ENCODE peak calls at places on chromosomes 12 and 14, in eight cellular contexts. One of them, this sample, is unnamed.
A peak's percentile ranks its signal among the peaks of the same experiment; 100 is the strongest.

GRCh38 chr14:65170768-65171251 is 68.5 kb upstream of the MAX start:
- DNase-seq in endodermal cell: peak; percentile 91
- DNase-seq in HepG2: no peak
- DNase-seq in fibroblast of lung: peak; percentile 75
- DNase-seq in cardiac muscle cell: peak; percentile 48
- DNase-seq in PC-9: no peak
- DNase-seq in OCI-LY7: peak; percentile 27
- DNase-seq in transverse colon: peak; percentile 17
- DNase-seq in this sample: peak; percentile 8

GRCh38 chr14:94936411-94936892 is 166.5 kb upstream of the GSC start:
- DNase-seq in cardiac muscle cell: no peak
- DNase-seq in OCI-LY7: no peak
- DNase-seq in transverse colon: peak; percentile 49
- DNase-seq in HepG2: no peak
- DNase-seq in PC-9: no peak
- DNase-seq in fibroblast of lung: peak; percentile 34
- DNase-seq in endodermal cell: no peak
- DNase-seq in this sample: no peak

GRCh38 chr12:129127771-129128170 is 274.5 kb downstream of the GLT1D1 start:
- DNase-seq in endodermal cell: peak; percentile 45
- DNase-seq in cardiac muscle cell: no peak
- DNase-seq in HepG2: no peak
- DNase-seq in fibroblast of lung: no peak
- DNase-seq in transverse colon: no peak
- DNase-seq in OCI-LY7: no peak
- DNase-seq in PC-9: no peak
- DNase-seq in this sample: no peak

GRCh38 chr12:125081427-125081826 is 16.2 kb downstream of the AACS start:
- DNase-seq in PC-9: no peak
- DNase-seq in fibroblast of lung: no peak
- DNase-seq in endodermal cell: no peak
- DNase-seq in OCI-LY7: peak; percentile 56
- DNase-seq in HepG2: no peak
- DNase-seq in transverse colon: no peak
- DNase-seq in cardiac muscle cell: no peak
- DNase-seq in this sample: no peak

GRCh38 chr12:112869778-112870177 is 37.0 kb upstream of the OAS1 start:
- DNase-seq in transverse colon: no peak
- DNase-seq in PC-9: no peak
- DNase-seq in cardiac muscle cell: no peak
- DNase-seq in fibroblast of lung: no peak
- DNase-seq in HepG2: no peak
- DNase-seq in OCI-LY7: no peak
- DNase-seq in endodermal cell: no peak
- DNase-seq in this sample: no peak

GRCh38 chr12:91636721-91637120 is 454.1 kb upstream of the DCN start:
- DNase-seq in endodermal cell: no peak
- DNase-seq in fibroblast of lung: no peak
- DNase-seq in OCI-LY7: no peak
- DNase-seq in cardiac muscle cell: no peak
- DNase-seq in PC-9: no peak
- DNase-seq in transverse colon: no peak
- DNase-seq in HepG2: no peak
- DNase-seq in this sample: no peak

GRCh38 chr12:22333751-22334695 is 484 bp downstream of the ST8SIA1 start:
- DNase-seq in cardiac muscle cell: peak; percentile 48
- DNase-seq in PC-9: no peak
- DNase-seq in endodermal cell: peak; percentile 79
- DNase-seq in fibroblast of lung: no peak
- DNase-seq in transverse colon: peak; percentile 11
- DNase-seq in OCI-LY7: no peak
- DNase-seq in HepG2: no peak
- DNase-seq in this sample: no peak

GRCh38 chr12:9022592-9022991 is 33.2 kb downstream of the KLRG1 start:
- DNase-seq in PC-9: no peak
- DNase-seq in cardiac muscle cell: no peak
- DNase-seq in OCI-LY7: no peak
- DNase-seq in fibroblast of lung: no peak
- DNase-seq in HepG2: no peak
- DNase-seq in endodermal cell: no peak
- DNase-seq in transverse colon: no peak
- DNase-seq in this sample: no peak

GRCh38 chr12:72790273-72790672 is 518.1 kb downstream of the TRHDE start:
- DNase-seq in cardiac muscle cell: no peak
- DNase-seq in OCI-LY7: no peak
- DNase-seq in HepG2: no peak
- DNase-seq in PC-9: peak; percentile 18
- DNase-seq in fibroblast of lung: no peak
- DNase-seq in transverse colon: no peak
- DNase-seq in endodermal cell: no peak
- DNase-seq in this sample: no peak

GRCh38 chr12:124849382-124849781 is 14.3 kb downstream of the SCARB1 start:
- DNase-seq in PC-9: no peak
- DNase-seq in endodermal cell: no peak
- DNase-seq in transverse colon: peak; percentile 53
- DNase-seq in cardiac muscle cell: no peak
- DNase-seq in fibroblast of lung: no peak
- DNase-seq in OCI-LY7: no peak
- DNase-seq in HepG2: no peak
- DNase-seq in this sample: no peak

GRCh38 chr14:29905549-29905948 is 22.1 kb downstream of the PRKD1 start:
- DNase-seq in transverse colon: no peak
- DNase-seq in HepG2: no peak
- DNase-seq in endodermal cell: no peak
- DNase-seq in fibroblast of lung: no peak
- DNase-seq in PC-9: no peak
- DNase-seq in cardiac muscle cell: no peak
- DNase-seq in OCI-LY7: no peak
- DNase-seq in this sample: no peak

DNA sequence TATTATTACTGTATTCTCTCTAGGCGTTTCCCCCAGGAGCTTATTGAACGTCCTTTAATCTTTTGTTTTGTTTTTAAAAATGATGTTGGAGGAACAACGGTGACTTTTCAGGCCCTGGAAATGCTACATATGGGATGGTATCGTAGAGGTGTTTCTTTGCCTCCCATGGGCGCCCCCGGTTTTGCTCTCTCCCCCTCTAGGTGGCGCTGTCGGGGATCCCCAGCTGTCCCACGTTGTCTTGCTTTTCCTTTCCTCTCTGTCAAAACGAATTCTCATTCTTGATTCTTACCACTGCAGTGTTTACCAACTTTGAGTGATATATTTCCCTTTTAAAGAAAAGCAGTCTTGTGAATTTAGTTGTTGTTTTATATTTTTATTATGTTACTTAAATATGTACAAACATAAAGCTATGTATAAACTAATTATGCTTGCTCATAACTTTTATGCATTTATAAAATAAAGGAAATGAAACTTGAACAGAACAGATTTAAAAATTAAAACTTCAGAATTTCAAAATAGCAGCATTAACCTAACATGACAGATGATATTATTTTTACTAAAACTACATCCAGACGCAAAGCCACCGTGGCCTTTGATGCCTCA is 171.9 kb downstream of the RGS6 start:
- DNase-seq in cardiac muscle cell: peak; percentile 31
- DNase-seq in HepG2: no peak
- DNase-seq in endodermal cell: peak; percentile 85
- DNase-seq in transverse colon: peak; percentile 9
- DNase-seq in fibroblast of lung: no peak
- DNase-seq in PC-9: no peak
- DNase-seq in OCI-LY7: peak; percentile 19
- DNase-seq in this sample: peak; percentile 37
- TF ChIP-seq CTCF in cardiac muscle cell: no peak
- TF ChIP-seq CTCF in HepG2: peak; percentile 30
- TF ChIP-seq CTCF in endodermal cell: peak; percentile 94
- TF ChIP-seq CTCF in transverse colon: peak; percentile 33
- TF ChIP-seq CTCF in fibroblast of lung: peak; percentile 28
- TF ChIP-seq CTCF in PC-9: peak; percentile 59
- TF ChIP-seq CTCF in OCI-LY7: peak; percentile 91
- TF ChIP-seq CTCF in this sample: peak; percentile 29

DNA sequence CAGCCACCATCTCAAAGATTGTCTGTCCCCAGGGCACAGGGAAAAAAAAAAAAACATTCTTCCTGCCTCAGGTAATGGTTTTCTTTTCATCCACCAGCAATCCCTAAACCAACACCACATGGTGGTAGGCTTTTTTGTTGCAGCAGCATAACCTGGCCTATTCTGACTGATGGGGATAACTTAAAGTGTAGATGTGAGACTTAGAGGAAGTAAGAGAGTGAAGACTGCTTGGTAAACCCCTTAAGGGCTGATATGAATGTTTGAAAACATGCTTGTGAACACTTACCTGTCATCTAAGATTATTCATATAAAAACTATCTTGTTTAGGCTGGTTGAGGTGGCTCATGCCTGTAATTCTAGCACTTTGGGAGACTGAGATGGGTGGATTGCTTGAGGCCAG is 130.2 kb upstream of the RAP1B start:
- DNase-seq in PC-9: no peak
- DNase-seq in HepG2: no peak
- DNase-seq in endodermal cell: no peak
- DNase-seq in cardiac muscle cell: no peak
- DNase-seq in fibroblast of lung: no peak
- DNase-seq in transverse colon: no peak
- DNase-seq in OCI-LY7: no peak
- DNase-seq in this sample: no peak
- H3K27ac ChIP-seq in PC-9: no peak overlapping the region
- H3K27ac ChIP-seq in HepG2: no peak overlapping the region
- H3K27ac ChIP-seq in endodermal cell: no peak overlapping the region
- H3K27ac ChIP-seq in cardiac muscle cell: no peak overlapping the region
- H3K27ac ChIP-seq in fibroblast of lung: no peak overlapping the region
- H3K27ac ChIP-seq in transverse colon: no peak overlapping the region
- H3K27ac ChIP-seq in OCI-LY7: no peak overlapping the region
- H3K27ac ChIP-seq in this sample: no peak overlapping the region

DNA sequence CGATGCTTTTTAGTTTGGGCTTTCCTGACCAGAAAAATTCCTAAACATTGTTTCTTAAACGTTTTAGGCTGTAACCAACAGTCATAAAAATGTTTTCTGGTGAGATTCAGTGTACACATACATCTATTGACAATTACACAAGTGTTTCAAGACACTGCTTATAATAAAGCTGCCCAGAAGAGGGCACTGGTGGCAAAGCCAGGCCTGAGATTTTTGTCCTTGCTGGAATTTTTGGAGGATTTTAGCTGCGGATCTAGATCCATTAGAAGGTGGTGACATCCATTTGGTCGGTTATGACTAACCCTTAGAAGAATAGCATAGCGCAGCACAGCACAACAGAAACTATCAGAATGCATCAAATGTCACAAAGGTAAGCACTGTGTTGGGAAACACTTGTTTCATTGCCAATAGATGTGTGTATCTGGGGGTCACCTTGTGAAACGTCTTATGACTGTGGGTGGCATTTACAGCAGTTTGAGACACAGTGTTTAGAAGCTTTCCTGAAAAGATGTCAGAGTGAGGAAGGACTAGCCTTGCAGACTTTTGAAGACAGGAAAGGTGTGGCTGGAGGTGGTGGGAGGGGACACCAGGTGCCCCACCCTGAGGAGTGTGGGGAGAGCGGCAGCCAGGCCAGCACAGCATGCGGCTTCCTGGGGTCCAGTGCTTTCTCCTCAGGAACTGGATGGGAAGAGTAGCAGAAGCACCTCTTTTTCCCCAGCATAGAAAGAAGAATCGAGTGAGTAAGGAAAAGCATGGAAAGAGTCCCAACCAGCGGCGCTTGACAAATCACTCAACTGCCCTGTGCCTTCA is 54.7 kb upstream of the FKBP4 start:
- DNase-seq in PC-9: peak; percentile 15
- DNase-seq in endodermal cell: peak; percentile 78
- DNase-seq in OCI-LY7: peak; percentile 7
- DNase-seq in cardiac muscle cell: peak; percentile 45
- DNase-seq in transverse colon: peak; percentile 19
- DNase-seq in HepG2: peak; percentile 32
- DNase-seq in fibroblast of lung: peak; percentile 50
- DNase-seq in this sample: no peak
- TF ChIP-seq CTCF in PC-9: peak; percentile 86
- TF ChIP-seq CTCF in endodermal cell: peak; percentile 96
- TF ChIP-seq CTCF in OCI-LY7: peak; percentile 76
- TF ChIP-seq CTCF in cardiac muscle cell: peak; percentile 52
- TF ChIP-seq CTCF in transverse colon: peak; percentile 58
- TF ChIP-seq CTCF in HepG2: peak; percentile 58
- TF ChIP-seq CTCF in fibroblast of lung: peak; percentile 58
- TF ChIP-seq CTCF in this sample: peak; percentile 19

GRCh38 chr12:24918596-24918995 is 30.3 kb downstream of the BCAT1 start:
- DNase-seq in fibroblast of lung: no peak
- DNase-seq in HepG2: no peak
- DNase-seq in endodermal cell: no peak
- DNase-seq in cardiac muscle cell: no peak
- DNase-seq in OCI-LY7: no peak
- DNase-seq in PC-9: no peak
- DNase-seq in transverse colon: no peak
- DNase-seq in this sample: no peak

GRCh38 chr12:24919346-24920001 is 29.4 kb downstream of the BCAT1 start:
- DNase-seq in HepG2: no peak
- DNase-seq in transverse colon: no peak
- DNase-seq in PC-9: no peak
- DNase-seq in cardiac muscle cell: no peak
- DNase-seq in fibroblast of lung: no peak
- DNase-seq in OCI-LY7: no peak
- DNase-seq in endodermal cell: no peak
- DNase-seq in this sample: no peak

GRCh38 chr12:24922109-24922508 is 26.8 kb downstream of the BCAT1 start:
- DNase-seq in PC-9: no peak
- DNase-seq in HepG2: no peak
- DNase-seq in transverse colon: no peak
- DNase-seq in endodermal cell: no peak
- DNase-seq in OCI-LY7: no peak
- DNase-seq in fibroblast of lung: no peak
- DNase-seq in cardiac muscle cell: no peak
- DNase-seq in this sample: peak; percentile 51

GRCh38 chr12:24920141-24920540 is 28.8 kb downstream of the BCAT1 start:
- DNase-seq in transverse colon: no peak
- DNase-seq in HepG2: no peak
- DNase-seq in endodermal cell: no peak
- DNase-seq in fibroblast of lung: no peak
- DNase-seq in PC-9: no peak
- DNase-seq in OCI-LY7: no peak
- DNase-seq in cardiac muscle cell: no peak
- DNase-seq in this sample: no peak

DNA sequence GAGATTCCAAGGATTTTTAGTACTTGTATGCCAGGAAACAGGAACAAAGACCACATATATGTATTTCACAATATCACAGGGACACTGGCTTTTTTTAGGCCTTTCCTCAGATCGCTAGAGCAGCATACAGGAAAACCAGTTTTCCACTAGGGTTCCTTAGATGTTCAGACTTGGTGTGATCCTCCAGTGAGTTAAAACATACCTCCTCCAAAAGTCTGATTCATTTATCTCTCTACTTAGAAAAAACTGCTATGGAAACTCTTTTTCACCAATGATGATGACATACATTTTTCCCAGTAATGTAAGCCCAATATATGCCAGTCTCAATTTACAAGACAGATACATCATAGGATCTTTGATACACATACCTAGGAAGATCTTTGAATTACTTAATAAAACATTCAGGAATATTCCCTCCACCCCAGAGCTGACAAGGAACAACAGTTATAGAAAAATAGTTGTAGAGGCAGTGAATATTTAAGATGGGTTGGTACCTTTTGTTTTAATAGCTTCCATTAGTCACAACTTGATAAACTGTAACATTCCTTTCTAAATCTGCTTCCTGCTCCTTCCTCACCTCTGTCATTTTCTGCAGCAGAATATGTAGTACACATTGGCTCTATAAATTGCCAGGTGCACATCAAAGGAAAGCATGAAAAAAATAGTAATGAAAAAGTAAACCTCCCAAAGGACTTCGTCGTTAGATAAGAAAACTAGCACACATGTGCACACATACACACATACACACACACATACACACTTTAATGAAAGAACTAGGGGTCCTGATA is 27.5 kb downstream of the BCAT1 start:
- DNase-seq in HepG2: peak; percentile 22
- DNase-seq in fibroblast of lung: no peak
- DNase-seq in endodermal cell: no peak
- DNase-seq in PC-9: no peak
- DNase-seq in transverse colon: no peak
- DNase-seq in OCI-LY7: no peak
- DNase-seq in cardiac muscle cell: no peak
- DNase-seq in this sample: no peak
- H3K27ac ChIP-seq in HepG2: no peak overlapping the region
- H3K27ac ChIP-seq in fibroblast of lung: no peak overlapping the region
- H3K27ac ChIP-seq in endodermal cell: no peak overlapping the region
- H3K27ac ChIP-seq in PC-9: peak overlapping the region; percentile 33
- H3K27ac ChIP-seq in transverse colon: no peak overlapping the region
- H3K27ac ChIP-seq in OCI-LY7: no peak overlapping the region
- H3K27ac ChIP-seq in cardiac muscle cell: no peak overlapping the region
- H3K27ac ChIP-seq in this sample: no peak overlapping the region